ENCODE peak calls at places on chromosomes 13 and 19, in eight cellular contexts. One of them, this sample, is unnamed.
A peak's percentile ranks its signal among the peaks of the same experiment; 100 is the strongest.

GRCh38 chr13:87123987-87124784 is 547.0 kb upstream of the SLITRK5 start:
- DNase-seq in osteocyte: peak; percentile 86
- DNase-seq in H9: peak; percentile 48
- DNase-seq in CD4-positive, alpha-beta T cell: no peak
- DNase-seq in AG04450: peak; percentile 98
- DNase-seq in activated T-cell treated with anti-CD3 and anti-CD28 coated beads for 4 hours: no peak
- DNase-seq in activated effector memory CD4-positive, alpha-beta T cell treated with anti-CD3 and anti-CD28 coated beads, Interleukin-2, amount 50 U/mL, for 16 hours: no peak
- DNase-seq in coronary artery: no peak
- DNase-seq in this sample: no peak

GRCh38 chr13:74290324-74290773 is 156.1 kb upstream of the KLF12 start:
- DNase-seq in osteocyte: no peak
- DNase-seq in H9: peak; percentile 79
- DNase-seq in CD4-positive, alpha-beta T cell: peak; percentile 7
- DNase-seq in AG04450: peak; percentile 48
- DNase-seq in activated T-cell treated with anti-CD3 and anti-CD28 coated beads for 4 hours: peak; percentile 9
- DNase-seq in activated effector memory CD4-positive, alpha-beta T cell treated with anti-CD3 and anti-CD28 coated beads, Interleukin-2, amount 50 U/mL, for 16 hours: no peak
- DNase-seq in coronary artery: no peak
- DNase-seq in this sample: peak; percentile 29

GRCh38 chr13:39501711-39502324 is 101.2 kb downstream of the LHFPL6 start:
- DNase-seq in osteocyte: no peak
- DNase-seq in H9: no peak
- DNase-seq in CD4-positive, alpha-beta T cell: no peak
- DNase-seq in AG04450: no peak
- DNase-seq in activated T-cell treated with anti-CD3 and anti-CD28 coated beads for 4 hours: no peak
- DNase-seq in activated effector memory CD4-positive, alpha-beta T cell treated with anti-CD3 and anti-CD28 coated beads, Interleukin-2, amount 50 U/mL, for 16 hours: no peak
- DNase-seq in coronary artery: no peak
- DNase-seq in this sample: no peak

GRCh38 chr13:21522847-21523246 is 63.7 kb upstream of the ZDHHC20 start:
- DNase-seq in osteocyte: no peak
- DNase-seq in H9: no peak
- DNase-seq in CD4-positive, alpha-beta T cell: no peak
- DNase-seq in AG04450: no peak
- DNase-seq in activated T-cell treated with anti-CD3 and anti-CD28 coated beads for 4 hours: no peak
- DNase-seq in activated effector memory CD4-positive, alpha-beta T cell treated with anti-CD3 and anti-CD28 coated beads, Interleukin-2, amount 50 U/mL, for 16 hours: no peak
- DNase-seq in coronary artery: no peak
- DNase-seq in this sample: no peak

GRCh38 chr13:65808061-65808460 is 1422.1 kb downstream of the PCDH9 start:
- DNase-seq in osteocyte: no peak
- DNase-seq in H9: no peak
- DNase-seq in CD4-positive, alpha-beta T cell: no peak
- DNase-seq in AG04450: no peak
- DNase-seq in activated T-cell treated with anti-CD3 and anti-CD28 coated beads for 4 hours: no peak
- DNase-seq in activated effector memory CD4-positive, alpha-beta T cell treated with anti-CD3 and anti-CD28 coated beads, Interleukin-2, amount 50 U/mL, for 16 hours: no peak
- DNase-seq in coronary artery: no peak
- DNase-seq in this sample: no peak

GRCh38 chr19:17784201-17785008 is 10.5 kb upstream of the B3GNT3 start:
- DNase-seq in osteocyte: no peak
- DNase-seq in H9: peak; percentile 83
- DNase-seq in CD4-positive, alpha-beta T cell: peak; percentile 66
- DNase-seq in AG04450: no peak
- DNase-seq in activated T-cell treated with anti-CD3 and anti-CD28 coated beads for 4 hours: peak; percentile 68
- DNase-seq in activated effector memory CD4-positive, alpha-beta T cell treated with anti-CD3 and anti-CD28 coated beads, Interleukin-2, amount 50 U/mL, for 16 hours: peak; percentile 88
- DNase-seq in coronary artery: no peak
- DNase-seq in this sample: peak; percentile 70

GRCh38 chr13:75762066-75762937 is 126.2 kb downstream of the LMO7 start:
- DNase-seq in osteocyte: no peak
- DNase-seq in H9: no peak
- DNase-seq in CD4-positive, alpha-beta T cell: no peak
- DNase-seq in AG04450: no peak
- DNase-seq in activated T-cell treated with anti-CD3 and anti-CD28 coated beads for 4 hours: no peak
- DNase-seq in activated effector memory CD4-positive, alpha-beta T cell treated with anti-CD3 and anti-CD28 coated beads, Interleukin-2, amount 50 U/mL, for 16 hours: no peak
- DNase-seq in coronary artery: no peak
- DNase-seq in this sample: no peak

GRCh38 chr13:87884874-87885273 is 213.7 kb downstream of the SLITRK5 start:
- DNase-seq in osteocyte: no peak
- DNase-seq in H9: peak; percentile 39
- DNase-seq in CD4-positive, alpha-beta T cell: no peak
- DNase-seq in AG04450: peak; percentile 2
- DNase-seq in activated T-cell treated with anti-CD3 and anti-CD28 coated beads for 4 hours: no peak
- DNase-seq in activated effector memory CD4-positive, alpha-beta T cell treated with anti-CD3 and anti-CD28 coated beads, Interleukin-2, amount 50 U/mL, for 16 hours: no peak
- DNase-seq in coronary artery: no peak
- DNase-seq in this sample: peak; percentile 2

GRCh38 chr13:21837841-21838551 is 167.1 kb downstream of the FGF9 start:
- DNase-seq in osteocyte: no peak
- DNase-seq in H9: no peak
- DNase-seq in CD4-positive, alpha-beta T cell: no peak
- DNase-seq in AG04450: no peak
- DNase-seq in activated T-cell treated with anti-CD3 and anti-CD28 coated beads for 4 hours: no peak
- DNase-seq in activated effector memory CD4-positive, alpha-beta T cell treated with anti-CD3 and anti-CD28 coated beads, Interleukin-2, amount 50 U/mL, for 16 hours: no peak
- DNase-seq in coronary artery: no peak
- DNase-seq in this sample: no peak

GRCh38 chr13:83499286-83499685 is 383.0 kb downstream of the SLITRK1 start:
- DNase-seq in osteocyte: no peak
- DNase-seq in H9: no peak
- DNase-seq in CD4-positive, alpha-beta T cell: no peak
- DNase-seq in AG04450: no peak
- DNase-seq in activated T-cell treated with anti-CD3 and anti-CD28 coated beads for 4 hours: no peak
- DNase-seq in activated effector memory CD4-positive, alpha-beta T cell treated with anti-CD3 and anti-CD28 coated beads, Interleukin-2, amount 50 U/mL, for 16 hours: no peak
- DNase-seq in coronary artery: no peak
- DNase-seq in this sample: no peak

GRCh38 chr19:16266586-16266942 is 58.1 kb upstream of the KLF2 start:
- DNase-seq in osteocyte: no peak
- DNase-seq in H9: no peak
- DNase-seq in CD4-positive, alpha-beta T cell: peak; percentile 61
- DNase-seq in AG04450: no peak
- DNase-seq in activated T-cell treated with anti-CD3 and anti-CD28 coated beads for 4 hours: peak; percentile 33
- DNase-seq in activated effector memory CD4-positive, alpha-beta T cell treated with anti-CD3 and anti-CD28 coated beads, Interleukin-2, amount 50 U/mL, for 16 hours: peak; percentile 85
- DNase-seq in coronary artery: no peak
- DNase-seq in this sample: no peak

GRCh38 chr13:24254151-24254810 is 55.1 kb upstream of the C1QTNF9 start:
- DNase-seq in osteocyte: no peak
- DNase-seq in H9: no peak
- DNase-seq in CD4-positive, alpha-beta T cell: peak; percentile 60
- DNase-seq in AG04450: peak; percentile 10
- DNase-seq in activated T-cell treated with anti-CD3 and anti-CD28 coated beads for 4 hours: no peak
- DNase-seq in activated effector memory CD4-positive, alpha-beta T cell treated with anti-CD3 and anti-CD28 coated beads, Interleukin-2, amount 50 U/mL, for 16 hours: peak; percentile 86
- DNase-seq in coronary artery: no peak
- DNase-seq in this sample: no peak

GRCh38 chr13:93080587-93080986 is 146.0 kb upstream of the GPC6 start:
- DNase-seq in osteocyte: no peak
- DNase-seq in H9: no peak
- DNase-seq in CD4-positive, alpha-beta T cell: no peak
- DNase-seq in AG04450: no peak
- DNase-seq in activated T-cell treated with anti-CD3 and anti-CD28 coated beads for 4 hours: no peak
- DNase-seq in activated effector memory CD4-positive, alpha-beta T cell treated with anti-CD3 and anti-CD28 coated beads, Interleukin-2, amount 50 U/mL, for 16 hours: no peak
- DNase-seq in coronary artery: no peak
- DNase-seq in this sample: no peak

GRCh38 chr19:11248852-11249251 is 9.4 kb downstream of the ANGPTL8 start:
- DNase-seq in osteocyte: no peak
- DNase-seq in H9: no peak
- DNase-seq in CD4-positive, alpha-beta T cell: no peak
- DNase-seq in AG04450: no peak
- DNase-seq in activated T-cell treated with anti-CD3 and anti-CD28 coated beads for 4 hours: no peak
- DNase-seq in activated effector memory CD4-positive, alpha-beta T cell treated with anti-CD3 and anti-CD28 coated beads, Interleukin-2, amount 50 U/mL, for 16 hours: no peak
- DNase-seq in coronary artery: no peak
- DNase-seq in this sample: no peak

GRCh38 chr19:3851254-3852176 is 17.3 kb downstream of the ZFR2 start:
- DNase-seq in osteocyte: no peak
- DNase-seq in H9: no peak
- DNase-seq in CD4-positive, alpha-beta T cell: no peak
- DNase-seq in AG04450: no peak
- DNase-seq in activated T-cell treated with anti-CD3 and anti-CD28 coated beads for 4 hours: no peak
- DNase-seq in activated effector memory CD4-positive, alpha-beta T cell treated with anti-CD3 and anti-CD28 coated beads, Interleukin-2, amount 50 U/mL, for 16 hours: no peak
- DNase-seq in coronary artery: no peak
- DNase-seq in this sample: no peak

GRCh38 chr13:49220035-49220855 is at the start of gene MLNR:
- DNase-seq in osteocyte: no peak
- DNase-seq in H9: peak; percentile 76
- DNase-seq in CD4-positive, alpha-beta T cell: no peak
- DNase-seq in AG04450: no peak
- DNase-seq in activated T-cell treated with anti-CD3 and anti-CD28 coated beads for 4 hours: no peak
- DNase-seq in activated effector memory CD4-positive, alpha-beta T cell treated with anti-CD3 and anti-CD28 coated beads, Interleukin-2, amount 50 U/mL, for 16 hours: peak; percentile 77
- DNase-seq in coronary artery: no peak
- DNase-seq in this sample: no peak

GRCh38 chr19:53980553-53981407 is 10.7 kb upstream of the CACNG6 start:
- DNase-seq in osteocyte: no peak
- DNase-seq in H9: peak; percentile 95
- DNase-seq in CD4-positive, alpha-beta T cell: no peak
- DNase-seq in AG04450: no peak
- DNase-seq in activated T-cell treated with anti-CD3 and anti-CD28 coated beads for 4 hours: no peak
- DNase-seq in activated effector memory CD4-positive, alpha-beta T cell treated with anti-CD3 and anti-CD28 coated beads, Interleukin-2, amount 50 U/mL, for 16 hours: no peak
- DNase-seq in coronary artery: no peak
- DNase-seq in this sample: no peak

GRCh38 chr19:33440682-33441081 is 67.2 kb downstream of the CEBPG start:
- DNase-seq in osteocyte: no peak
- DNase-seq in H9: no peak
- DNase-seq in CD4-positive, alpha-beta T cell: no peak
- DNase-seq in AG04450: no peak
- DNase-seq in activated T-cell treated with anti-CD3 and anti-CD28 coated beads for 4 hours: no peak
- DNase-seq in activated effector memory CD4-positive, alpha-beta T cell treated with anti-CD3 and anti-CD28 coated beads, Interleukin-2, amount 50 U/mL, for 16 hours: peak; percentile 37
- DNase-seq in coronary artery: no peak
- DNase-seq in this sample: no peak

GRCh38 chr13:24622481-24622880 is 57.7 kb upstream of the ATP12A start:
- DNase-seq in osteocyte: peak; percentile 62
- DNase-seq in H9: no peak
- DNase-seq in CD4-positive, alpha-beta T cell: no peak
- DNase-seq in AG04450: no peak
- DNase-seq in activated T-cell treated with anti-CD3 and anti-CD28 coated beads for 4 hours: no peak
- DNase-seq in activated effector memory CD4-positive, alpha-beta T cell treated with anti-CD3 and anti-CD28 coated beads, Interleukin-2, amount 50 U/mL, for 16 hours: no peak
- DNase-seq in coronary artery: no peak
- DNase-seq in this sample: no peak

GRCh38 chr19:812049-812816 is 9.5 kb downstream of the PLPPR3 start:
- DNase-seq in osteocyte: no peak
- DNase-seq in H9: no peak
- DNase-seq in CD4-positive, alpha-beta T cell: no peak
- DNase-seq in AG04450: no peak
- DNase-seq in activated T-cell treated with anti-CD3 and anti-CD28 coated beads for 4 hours: no peak
- DNase-seq in activated effector memory CD4-positive, alpha-beta T cell treated with anti-CD3 and anti-CD28 coated beads, Interleukin-2, amount 50 U/mL, for 16 hours: no peak
- DNase-seq in coronary artery: no peak
- DNase-seq in this sample: no peak

GRCh38 chr13:112893570-112894422 is 75.2 kb upstream of the MCF2L start:
- DNase-seq in osteocyte: no peak
- DNase-seq in H9: peak; percentile 88
- DNase-seq in CD4-positive, alpha-beta T cell: no peak
- DNase-seq in AG04450: no peak
- DNase-seq in activated T-cell treated with anti-CD3 and anti-CD28 coated beads for 4 hours: no peak
- DNase-seq in activated effector memory CD4-positive, alpha-beta T cell treated with anti-CD3 and anti-CD28 coated beads, Interleukin-2, amount 50 U/mL, for 16 hours: no peak
- DNase-seq in coronary artery: no peak
- DNase-seq in this sample: peak; percentile 90

GRCh38 chr19:16235811-16236710 is 38.4 kb downstream of the AP1M1 start:
- DNase-seq in osteocyte: no peak
- DNase-seq in H9: no peak
- DNase-seq in CD4-positive, alpha-beta T cell: no peak
- DNase-seq in AG04450: no peak
- DNase-seq in activated T-cell treated with anti-CD3 and anti-CD28 coated beads for 4 hours: no peak
- DNase-seq in activated effector memory CD4-positive, alpha-beta T cell treated with anti-CD3 and anti-CD28 coated beads, Interleukin-2, amount 50 U/mL, for 16 hours: no peak
- DNase-seq in coronary artery: peak; percentile 68
- DNase-seq in this sample: no peak

GRCh38 chr19:48656840-48657474 is 11.0 kb upstream of the CA11 start:
- DNase-seq in osteocyte: no peak
- DNase-seq in H9: no peak
- DNase-seq in CD4-positive, alpha-beta T cell: no peak
- DNase-seq in AG04450: peak; percentile 83
- DNase-seq in activated T-cell treated with anti-CD3 and anti-CD28 coated beads for 4 hours: no peak
- DNase-seq in activated effector memory CD4-positive, alpha-beta T cell treated with anti-CD3 and anti-CD28 coated beads, Interleukin-2, amount 50 U/mL, for 16 hours: no peak
- DNase-seq in coronary artery: no peak
- DNase-seq in this sample: no peak

GRCh38 chr13:42740753-42741152 is 40.6 kb upstream of the FAM216B start:
- DNase-seq in osteocyte: no peak
- DNase-seq in H9: no peak
- DNase-seq in CD4-positive, alpha-beta T cell: no peak
- DNase-seq in AG04450: no peak
- DNase-seq in activated T-cell treated with anti-CD3 and anti-CD28 coated beads for 4 hours: no peak
- DNase-seq in activated effector memory CD4-positive, alpha-beta T cell treated with anti-CD3 and anti-CD28 coated beads, Interleukin-2, amount 50 U/mL, for 16 hours: no peak
- DNase-seq in coronary artery: no peak
- DNase-seq in this sample: no peak

GRCh38 chr13:97194473-97194872 is 27.7 kb upstream of the MBNL2 start:
- DNase-seq in osteocyte: no peak
- DNase-seq in H9: no peak
- DNase-seq in CD4-positive, alpha-beta T cell: no peak
- DNase-seq in AG04450: no peak
- DNase-seq in activated T-cell treated with anti-CD3 and anti-CD28 coated beads for 4 hours: no peak
- DNase-seq in activated effector memory CD4-positive, alpha-beta T cell treated with anti-CD3 and anti-CD28 coated beads, Interleukin-2, amount 50 U/mL, for 16 hours: no peak
- DNase-seq in coronary artery: no peak
- DNase-seq in this sample: no peak

GRCh38 chr13:58919551-58919950 is 1244.2 kb downstream of the DIAPH3 start:
- DNase-seq in osteocyte: no peak
- DNase-seq in H9: no peak
- DNase-seq in CD4-positive, alpha-beta T cell: no peak
- DNase-seq in AG04450: no peak
- DNase-seq in activated T-cell treated with anti-CD3 and anti-CD28 coated beads for 4 hours: no peak
- DNase-seq in activated effector memory CD4-positive, alpha-beta T cell treated with anti-CD3 and anti-CD28 coated beads, Interleukin-2, amount 50 U/mL, for 16 hours: no peak
- DNase-seq in coronary artery: no peak
- DNase-seq in this sample: no peak

GRCh38 chr19:50264483-50265186 is 61.2 kb downstream of the MYH14 start:
- DNase-seq in osteocyte: no peak
- DNase-seq in H9: peak; percentile 60
- DNase-seq in CD4-positive, alpha-beta T cell: no peak
- DNase-seq in AG04450: no peak
- DNase-seq in activated T-cell treated with anti-CD3 and anti-CD28 coated beads for 4 hours: no peak
- DNase-seq in activated effector memory CD4-positive, alpha-beta T cell treated with anti-CD3 and anti-CD28 coated beads, Interleukin-2, amount 50 U/mL, for 16 hours: no peak
- DNase-seq in coronary artery: no peak
- DNase-seq in this sample: no peak

GRCh38 chr19:17797397-17798201 is 2.7 kb downstream of the B3GNT3 start:
- DNase-seq in osteocyte: no peak
- DNase-seq in H9: no peak
- DNase-seq in CD4-positive, alpha-beta T cell: no peak
- DNase-seq in AG04450: no peak
- DNase-seq in activated T-cell treated with anti-CD3 and anti-CD28 coated beads for 4 hours: peak; percentile 25
- DNase-seq in activated effector memory CD4-positive, alpha-beta T cell treated with anti-CD3 and anti-CD28 coated beads, Interleukin-2, amount 50 U/mL, for 16 hours: peak; percentile 78
- DNase-seq in coronary artery: no peak
- DNase-seq in this sample: no peak

This sample was measured in frontal cortex.